ENCODE peak calls at places on chromosome 5, in seven cellular contexts. V is GM20000; J is GOT3; A is Karpas-422; I is GM13977; K is NCI-H2081; R is stimulated activated naive CD4-positive, alpha-beta T cell. E is an unnamed sample.

GRCh38 chr5:5350101-5350500 is 72.4 kb upstream of the ICE1 start:
- DNase-seq in V (no peak), I (no peak), R (no peak), K (no peak), J (no peak), A (no peak), E (no peak)

GRCh38 chr5:78621269-78621871 is 27.2 kb downstream of the LHFPL2 start:
- DNase-seq in K (no peak), A (no peak), R (no peak), V (no peak), J (no peak), I (no peak), E (no peak)

GRCh38 chr5:36777105-36777757 is 99.3 kb upstream of the NIPBL start:
- DNase-seq in R (no peak), J (no peak), K (peak; percentile 27), I (no peak), A (no peak), V (peak; percentile 20), E (no peak)

GRCh38 chr5:132176543-132176945 is 51.1 kb downstream of the P4HA2 start:
- DNase-seq in R (no peak), I (no peak), A (peak; percentile 44), V (no peak), K (no peak), J (no peak), E (no peak)

GRCh38 chr5:129379406-129379805 is 80.7 kb upstream of the ADAMTS19 start:
- DNase-seq in K (no peak), R (no peak), V (no peak), J (no peak), A (no peak), I (no peak), E (no peak)

GRCh38 chr5:83249156-83249555 is 171.8 kb downstream of the XRCC4 start:
- DNase-seq in K (no peak), J (no peak), R (no peak), V (no peak), A (no peak), I (no peak), E (no peak)

GRCh38 chr5:175638305-175638704 is 19.6 kb upstream of the HRH2 start:
- DNase-seq in R (no peak), K (no peak), A (no peak), V (no peak), I (no peak), J (no peak), E (no peak)

GRCh38 chr5:127176769-127177168 is 103.5 kb upstream of the C5orf63 start:
- DNase-seq in I (no peak), A (no peak), K (no peak), R (no peak), V (no peak), J (no peak), E (no peak)

GRCh38 chr5:85288914-85289313 is 904.2 kb upstream of the EDIL3 start:
- DNase-seq in V (no peak), K (no peak), A (no peak), I (no peak), J (no peak), R (no peak), E (no peak)

GRCh38 chr5:102807878-102808502 is 52.9 kb downstream of the PAM start:
- DNase-seq in R (no peak), J (no peak), I (no peak), A (no peak), V (no peak), K (peak; percentile 82), E (peak; percentile 38)

GRCh38 chr5:137370096-137370495 is 129.0 kb downstream of the SPOCK1 start:
- DNase-seq in R (no peak), J (no peak), K (no peak), I (no peak), A (no peak), V (no peak), E (no peak)

GRCh38 chr5:15117691-15118090 is 246.1 kb upstream of the ANKH start:
- DNase-seq in V (no peak), I (no peak), R (no peak), J (no peak), A (no peak), K (no peak), E (no peak)

GRCh38 chr5:141870226-141870625 is 8.0 kb downstream of the PCDH1 start:
- DNase-seq in I (no peak), A (no peak), R (no peak), V (no peak), K (no peak), J (no peak), E (no peak)

E was measured in NCI-H1930.